ENCODE peak calls at places on chromosomes 4 and X, in six cellular contexts. G is fibroblast of lung, T is HT1080, S is NCI-H460, U is SJSA1, B is GM23248. H is an unnamed sample.

GRCh38 chrX:117510453-117510852 is 606.2 kb downstream of the KLHL13 start:
- DNase-seq in G (no peak), T (no peak), S (no peak), U (no peak), B (no peak), H (no peak)

GRCh38 chr4:109701566-109702399 is 1.5 kb downstream of the CASP6 start:
- DNase-seq in G (no peak), T (no peak), S (no peak), U (no peak), B (no peak), H (no peak)

GRCh38 chr4:3519468-3520264 is 12.6 kb downstream of the LRPAP1 start:
- DNase-seq in G (no peak), T (no peak), S (no peak), U (no peak), B (no peak), H (no peak)

GRCh38 chrX:8868070-8868795 is 67.0 kb upstream of the FAM9A start:
- DNase-seq in G (peak; percentile 82), T (peak; percentile 92), S (no peak), U (peak; percentile 15), B (peak; percentile 87), H (no peak)

GRCh38 chr4:181807771-181808170 is 435.4 kb upstream of the TENM3 start:
- DNase-seq in G (peak; percentile 72), T (peak; percentile 52), S (no peak), U (no peak), B (no peak), H (no peak)

GRCh38 chrX:36957425-36958328 is 50.5 kb upstream of the FAM47C start:
- DNase-seq in G (peak; percentile 2), T (no peak), S (peak; percentile 19), U (no peak), B (no peak), H (no peak)

GRCh38 chrX:39356119-39356807 is 555.0 kb downstream of the MID1IP1 start:
- DNase-seq in G (no peak), T (no peak), S (no peak), U (no peak), B (no peak), H (no peak)

GRCh38 chr4:48329193-48329592 is 12.1 kb upstream of the SLAIN2 start:
- DNase-seq in G (no peak), T (no peak), S (no peak), U (no peak), B (no peak), H (no peak)

GRCh38 chr4:186587416-186588018 is 32.1 kb upstream of the MTNR1A start:
- DNase-seq in G (peak; percentile 41), T (peak; percentile 47), S (peak; percentile 36), U (peak; percentile 54), B (peak; percentile 70), H (peak; percentile 27)

GRCh38 chr4:20839957-20840356 is 139.7 kb downstream of the PACRGL start:
- DNase-seq in G (peak; percentile 82), T (peak; percentile 81), S (no peak), U (peak; percentile 5), B (peak; percentile 80), H (peak; percentile 4)

GRCh38 chr4:3362431-3363287 is 69.8 kb downstream of the RGS12 start:
- DNase-seq in G (no peak), T (no peak), S (no peak), U (no peak), B (no peak), H (no peak)

GRCh38 chrX:48800574-48801280 is 1.1 kb upstream of the HDAC6 start:
- DNase-seq in G (no peak), T (no peak), S (peak; percentile 1), U (no peak), B (no peak), H (no peak)

GRCh38 chr4:104915864-104916263 is 230.8 kb upstream of the TET2 start:
- DNase-seq in G (no peak), T (no peak), S (no peak), U (no peak), B (no peak), H (no peak)

GRCh38 chr4:4875147-4875546 is 15.7 kb downstream of the MSX1 start:
- DNase-seq in G (no peak), T (no peak), S (no peak), U (no peak), B (no peak), H (no peak)

GRCh38 chr4:144376905-144377304 is 236.4 kb upstream of the GYPA start:
- DNase-seq in G (no peak), T (no peak), S (no peak), U (no peak), B (no peak), H (no peak)

GRCh38 chr4:56261027-56261426 is 126.3 kb downstream of the AASDH start:
- DNase-seq in G (no peak), T (no peak), S (no peak), U (no peak), B (no peak), H (no peak)

GRCh38 chrX:13899607-13900006 is 82.7 kb upstream of the GPM6B start:
- DNase-seq in G (peak; percentile 88), T (peak; percentile 90), S (peak; percentile 4), U (no peak), B (peak; percentile 86), H (peak; percentile 84)

GRCh38 chr4:18020671-18021469 is 685 bp downstream of the LCORL start:
- DNase-seq in G (peak; percentile 88), T (peak; percentile 91), S (peak; percentile 38), U (peak; percentile 94), B (peak; percentile 87), H (peak; percentile 75)

GRCh38 chrX:52870041-52870440 is 2.2 kb upstream of the XAGE3 start:
- DNase-seq in G (no peak), T (no peak), S (no peak), U (no peak), B (peak; percentile 3), H (no peak)

GRCh38 chrX:44244008-44244407 is 99.5 kb downstream of the EFHC2 start:
- DNase-seq in G (peak; percentile 32), T (peak; percentile 35), S (peak; percentile 3), U (peak; percentile 9), B (peak; percentile 56), H (no peak)

GRCh38 chr4:109978704-109979103 is 66.0 kb downstream of the EGF start:
- DNase-seq in G (peak; percentile 55), T (no peak), S (no peak), U (peak; percentile 20), B (no peak), H (no peak)

H was measured in MG63.